ENCODE peak calls at places on chromosomes 3 and 15, in eight cellular contexts. One of them, this sample, is unnamed.

GRCh38 chr3:191762323-191762960 is 301.5 kb downstream of the PYDC2 start:
- DNase-seq in fibroblast of lung: peak
- DNase-seq in activated CD4-positive, alpha-beta T cell treated with anti-CD3 and anti-CD28 coated beads for 24 hours: no peak
- DNase-seq in GM03348: no peak
- DNase-seq in substantia nigra: no peak
- DNase-seq in heart right ventricle: no peak
- DNase-seq in esophagus muscularis mucosa: no peak
- DNase-seq in nephron progenitor cell: no peak
- DNase-seq in this sample: peak

GRCh38 chr15:57384816-57385215 is 8.5 kb downstream of the CGNL1 start:
- DNase-seq in heart right ventricle: no peak
- DNase-seq in esophagus muscularis mucosa: no peak
- DNase-seq in nephron progenitor cell: no peak
- DNase-seq in fibroblast of lung: peak
- DNase-seq in substantia nigra: no peak
- DNase-seq in GM03348: no peak
- DNase-seq in activated CD4-positive, alpha-beta T cell treated with anti-CD3 and anti-CD28 coated beads for 24 hours: no peak
- DNase-seq in this sample: peak

GRCh38 chr15:88814393-88814792 is 11.2 kb downstream of the ACAN start:
- DNase-seq in heart right ventricle: no peak
- DNase-seq in activated CD4-positive, alpha-beta T cell treated with anti-CD3 and anti-CD28 coated beads for 24 hours: no peak
- DNase-seq in esophagus muscularis mucosa: no peak
- DNase-seq in nephron progenitor cell: no peak
- DNase-seq in substantia nigra: no peak
- DNase-seq in fibroblast of lung: no peak
- DNase-seq in GM03348: no peak
- DNase-seq in this sample: no peak

GRCh38 chr3:155704041-155704440 is 40.8 kb downstream of the PLCH1 start:
- DNase-seq in esophagus muscularis mucosa: no peak
- DNase-seq in substantia nigra: no peak
- DNase-seq in fibroblast of lung: no peak
- DNase-seq in nephron progenitor cell: no peak
- DNase-seq in activated CD4-positive, alpha-beta T cell treated with anti-CD3 and anti-CD28 coated beads for 24 hours: no peak
- DNase-seq in heart right ventricle: no peak
- DNase-seq in GM03348: no peak
- DNase-seq in this sample: no peak

GRCh38 chr3:83218383-83219200 is 1457.1 kb upstream of the GBE1 start:
- DNase-seq in GM03348: peak
- DNase-seq in esophagus muscularis mucosa: no peak
- DNase-seq in nephron progenitor cell: no peak
- DNase-seq in activated CD4-positive, alpha-beta T cell treated with anti-CD3 and anti-CD28 coated beads for 24 hours: no peak
- DNase-seq in fibroblast of lung: no peak
- DNase-seq in heart right ventricle: no peak
- DNase-seq in substantia nigra: no peak
- DNase-seq in this sample: no peak

GRCh38 chr3:9750556-9751411 is 1.0 kb downstream of the OGG1 start:
- DNase-seq in nephron progenitor cell: no peak
- DNase-seq in fibroblast of lung: no peak
- DNase-seq in GM03348: peak
- DNase-seq in heart right ventricle: no peak
- DNase-seq in activated CD4-positive, alpha-beta T cell treated with anti-CD3 and anti-CD28 coated beads for 24 hours: no peak
- DNase-seq in esophagus muscularis mucosa: no peak
- DNase-seq in substantia nigra: no peak
- DNase-seq in this sample: no peak

GRCh38 chr3:33636125-33636855 is 81.8 kb downstream of the CLASP2 start:
- DNase-seq in heart right ventricle: no peak
- DNase-seq in substantia nigra: no peak
- DNase-seq in nephron progenitor cell: no peak
- DNase-seq in esophagus muscularis mucosa: no peak
- DNase-seq in fibroblast of lung: peak
- DNase-seq in activated CD4-positive, alpha-beta T cell treated with anti-CD3 and anti-CD28 coated beads for 24 hours: no peak
- DNase-seq in GM03348: peak
- DNase-seq in this sample: peak

GRCh38 chr3:4898454-4899313 is 80.6 kb upstream of the BHLHE40 start:
- DNase-seq in substantia nigra: no peak
- DNase-seq in fibroblast of lung: peak
- DNase-seq in esophagus muscularis mucosa: no peak
- DNase-seq in nephron progenitor cell: no peak
- DNase-seq in heart right ventricle: no peak
- DNase-seq in activated CD4-positive, alpha-beta T cell treated with anti-CD3 and anti-CD28 coated beads for 24 hours: no peak
- DNase-seq in GM03348: peak
- DNase-seq in this sample: no peak

GRCh38 chr3:163776753-163777152 is 1301.5 kb downstream of the SI start:
- DNase-seq in nephron progenitor cell: no peak
- DNase-seq in heart right ventricle: no peak
- DNase-seq in GM03348: no peak
- DNase-seq in activated CD4-positive, alpha-beta T cell treated with anti-CD3 and anti-CD28 coated beads for 24 hours: no peak
- DNase-seq in esophagus muscularis mucosa: no peak
- DNase-seq in fibroblast of lung: no peak
- DNase-seq in substantia nigra: no peak
- DNase-seq in this sample: no peak

GRCh38 chr3:23331141-23331935 is 128.2 kb downstream of the UBE2E2 start:
- DNase-seq in esophagus muscularis mucosa: no peak
- DNase-seq in fibroblast of lung: no peak
- DNase-seq in activated CD4-positive, alpha-beta T cell treated with anti-CD3 and anti-CD28 coated beads for 24 hours: no peak
- DNase-seq in nephron progenitor cell: no peak
- DNase-seq in substantia nigra: no peak
- DNase-seq in GM03348: no peak
- DNase-seq in heart right ventricle: no peak
- DNase-seq in this sample: no peak

GRCh38 chr3:192928720-192929119 is 11.1 kb upstream of the MB21D2 start:
- DNase-seq in esophagus muscularis mucosa: no peak
- DNase-seq in substantia nigra: no peak
- DNase-seq in activated CD4-positive, alpha-beta T cell treated with anti-CD3 and anti-CD28 coated beads for 24 hours: no peak
- DNase-seq in nephron progenitor cell: no peak
- DNase-seq in heart right ventricle: no peak
- DNase-seq in GM03348: no peak
- DNase-seq in fibroblast of lung: no peak
- DNase-seq in this sample: no peak

GRCh38 chr3:8733332-8734094 is at the start of gene CAV3:
- DNase-seq in nephron progenitor cell: no peak
- DNase-seq in fibroblast of lung: peak
- DNase-seq in heart right ventricle: peak
- DNase-seq in activated CD4-positive, alpha-beta T cell treated with anti-CD3 and anti-CD28 coated beads for 24 hours: no peak
- DNase-seq in substantia nigra: no peak
- DNase-seq in GM03348: peak
- DNase-seq in esophagus muscularis mucosa: no peak
- DNase-seq in this sample: peak

GRCh38 chr3:156483961-156484787 is 70.7 kb downstream of the SSR3 start:
- DNase-seq in nephron progenitor cell: no peak
- DNase-seq in substantia nigra: no peak
- DNase-seq in heart right ventricle: no peak
- DNase-seq in fibroblast of lung: peak
- DNase-seq in esophagus muscularis mucosa: no peak
- DNase-seq in GM03348: no peak
- DNase-seq in activated CD4-positive, alpha-beta T cell treated with anti-CD3 and anti-CD28 coated beads for 24 hours: peak
- DNase-seq in this sample: peak

GRCh38 chr3:176514297-176514696 is 683.0 kb downstream of the TBL1XR1 start:
- DNase-seq in heart right ventricle: no peak
- DNase-seq in substantia nigra: no peak
- DNase-seq in esophagus muscularis mucosa: no peak
- DNase-seq in nephron progenitor cell: peak
- DNase-seq in activated CD4-positive, alpha-beta T cell treated with anti-CD3 and anti-CD28 coated beads for 24 hours: no peak
- DNase-seq in GM03348: peak
- DNase-seq in fibroblast of lung: peak
- DNase-seq in this sample: peak

GRCh38 chr3:42682301-42683070 is 2.9 kb upstream of the KLHL40 start:
- DNase-seq in esophagus muscularis mucosa: no peak
- DNase-seq in fibroblast of lung: no peak
- DNase-seq in nephron progenitor cell: no peak
- DNase-seq in substantia nigra: no peak
- DNase-seq in GM03348: no peak
- DNase-seq in activated CD4-positive, alpha-beta T cell treated with anti-CD3 and anti-CD28 coated beads for 24 hours: no peak
- DNase-seq in heart right ventricle: no peak
- DNase-seq in this sample: no peak

GRCh38 chr3:94413721-94414106 is 350.9 kb downstream of the NSUN3 start:
- DNase-seq in nephron progenitor cell: no peak
- DNase-seq in activated CD4-positive, alpha-beta T cell treated with anti-CD3 and anti-CD28 coated beads for 24 hours: no peak
- DNase-seq in GM03348: peak
- DNase-seq in substantia nigra: no peak
- DNase-seq in esophagus muscularis mucosa: no peak
- DNase-seq in heart right ventricle: no peak
- DNase-seq in fibroblast of lung: peak
- DNase-seq in this sample: peak

GRCh38 chr15:55031732-55032131 is 165.0 kb downstream of the RSL24D1 start:
- DNase-seq in activated CD4-positive, alpha-beta T cell treated with anti-CD3 and anti-CD28 coated beads for 24 hours: no peak
- DNase-seq in heart right ventricle: no peak
- DNase-seq in esophagus muscularis mucosa: no peak
- DNase-seq in fibroblast of lung: no peak
- DNase-seq in GM03348: no peak
- DNase-seq in nephron progenitor cell: no peak
- DNase-seq in substantia nigra: no peak
- DNase-seq in this sample: no peak

GRCh38 chr15:98745650-98746374 is 97.5 kb downstream of the IGF1R start:
- DNase-seq in substantia nigra: no peak
- DNase-seq in nephron progenitor cell: no peak
- DNase-seq in fibroblast of lung: no peak
- DNase-seq in esophagus muscularis mucosa: no peak
- DNase-seq in heart right ventricle: no peak
- DNase-seq in GM03348: no peak
- DNase-seq in activated CD4-positive, alpha-beta T cell treated with anti-CD3 and anti-CD28 coated beads for 24 hours: no peak
- DNase-seq in this sample: peak

GRCh38 chr15:40333922-40334492 is 6.7 kb downstream of the CCDC9B start:
- DNase-seq in esophagus muscularis mucosa: peak
- DNase-seq in heart right ventricle: peak
- DNase-seq in activated CD4-positive, alpha-beta T cell treated with anti-CD3 and anti-CD28 coated beads for 24 hours: no peak
- DNase-seq in nephron progenitor cell: no peak
- DNase-seq in fibroblast of lung: peak
- DNase-seq in substantia nigra: peak
- DNase-seq in GM03348: peak
- DNase-seq in this sample: peak

GRCh38 chr3:9913601-9914000 is 3.3 kb upstream of the IL17RC start:
- DNase-seq in fibroblast of lung: no peak
- DNase-seq in GM03348: no peak
- DNase-seq in esophagus muscularis mucosa: no peak
- DNase-seq in activated CD4-positive, alpha-beta T cell treated with anti-CD3 and anti-CD28 coated beads for 24 hours: no peak
- DNase-seq in substantia nigra: no peak
- DNase-seq in heart right ventricle: no peak
- DNase-seq in nephron progenitor cell: no peak
- DNase-seq in this sample: no peak

GRCh38 chr3:26428992-26429391 is 193.6 kb upstream of the LRRC3B start:
- DNase-seq in fibroblast of lung: no peak
- DNase-seq in substantia nigra: no peak
- DNase-seq in nephron progenitor cell: no peak
- DNase-seq in heart right ventricle: no peak
- DNase-seq in GM03348: no peak
- DNase-seq in activated CD4-positive, alpha-beta T cell treated with anti-CD3 and anti-CD28 coated beads for 24 hours: no peak
- DNase-seq in esophagus muscularis mucosa: no peak
- DNase-seq in this sample: no peak

GRCh38 chr3:160999268-160999667 is 105.9 kb downstream of the B3GALNT1 start:
- DNase-seq in heart right ventricle: no peak
- DNase-seq in esophagus muscularis mucosa: no peak
- DNase-seq in substantia nigra: no peak
- DNase-seq in GM03348: no peak
- DNase-seq in activated CD4-positive, alpha-beta T cell treated with anti-CD3 and anti-CD28 coated beads for 24 hours: no peak
- DNase-seq in fibroblast of lung: no peak
- DNase-seq in nephron progenitor cell: no peak
- DNase-seq in this sample: no peak

GRCh38 chr3:42043116-42043796 is 47.9 kb upstream of the TRAK1 start:
- DNase-seq in activated CD4-positive, alpha-beta T cell treated with anti-CD3 and anti-CD28 coated beads for 24 hours: no peak
- DNase-seq in fibroblast of lung: peak
- DNase-seq in substantia nigra: no peak
- DNase-seq in nephron progenitor cell: peak
- DNase-seq in esophagus muscularis mucosa: no peak
- DNase-seq in GM03348: peak
- DNase-seq in heart right ventricle: peak
- DNase-seq in this sample: peak

GRCh38 chr15:60379466-60380274 is 18.1 kb downstream of the ANXA2 start:
- DNase-seq in nephron progenitor cell: no peak
- DNase-seq in heart right ventricle: no peak
- DNase-seq in esophagus muscularis mucosa: no peak
- DNase-seq in GM03348: peak
- DNase-seq in fibroblast of lung: peak
- DNase-seq in activated CD4-positive, alpha-beta T cell treated with anti-CD3 and anti-CD28 coated beads for 24 hours: no peak
- DNase-seq in substantia nigra: no peak
- DNase-seq in this sample: peak

GRCh38 chr3:149476135-149476684 is 1.7 kb downstream of the TM4SF4 start:
- DNase-seq in esophagus muscularis mucosa: no peak
- DNase-seq in heart right ventricle: no peak
- DNase-seq in substantia nigra: no peak
- DNase-seq in activated CD4-positive, alpha-beta T cell treated with anti-CD3 and anti-CD28 coated beads for 24 hours: no peak
- DNase-seq in nephron progenitor cell: no peak
- DNase-seq in fibroblast of lung: no peak
- DNase-seq in GM03348: no peak
- DNase-seq in this sample: no peak

GRCh38 chr15:91515188-91515754 is 338.2 kb upstream of the SLCO3A1 start:
- DNase-seq in activated CD4-positive, alpha-beta T cell treated with anti-CD3 and anti-CD28 coated beads for 24 hours: no peak
- DNase-seq in heart right ventricle: peak
- DNase-seq in fibroblast of lung: peak
- DNase-seq in esophagus muscularis mucosa: no peak
- DNase-seq in nephron progenitor cell: no peak
- DNase-seq in substantia nigra: no peak
- DNase-seq in GM03348: peak
- DNase-seq in this sample: peak

GRCh38 chr15:51727141-51727897 is 10.1 kb downstream of the LYSMD2 start:
- DNase-seq in activated CD4-positive, alpha-beta T cell treated with anti-CD3 and anti-CD28 coated beads for 24 hours: no peak
- DNase-seq in nephron progenitor cell: no peak
- DNase-seq in heart right ventricle: no peak
- DNase-seq in GM03348: peak
- DNase-seq in fibroblast of lung: peak
- DNase-seq in esophagus muscularis mucosa: no peak
- DNase-seq in substantia nigra: no peak
- DNase-seq in this sample: peak

GRCh38 chr3:179272385-179272784 is 21.5 kb upstream of the KCNMB3 start:
- DNase-seq in nephron progenitor cell: no peak
- DNase-seq in esophagus muscularis mucosa: no peak
- DNase-seq in activated CD4-positive, alpha-beta T cell treated with anti-CD3 and anti-CD28 coated beads for 24 hours: no peak
- DNase-seq in substantia nigra: no peak
- DNase-seq in heart right ventricle: no peak
- DNase-seq in fibroblast of lung: peak
- DNase-seq in GM03348: no peak
- DNase-seq in this sample: peak

GRCh38 chr3:99808163-99808794 is 9.4 kb upstream of the CMSS1 start:
- DNase-seq in substantia nigra: no peak
- DNase-seq in fibroblast of lung: peak
- DNase-seq in activated CD4-positive, alpha-beta T cell treated with anti-CD3 and anti-CD28 coated beads for 24 hours: peak
- DNase-seq in GM03348: peak
- DNase-seq in heart right ventricle: no peak
- DNase-seq in nephron progenitor cell: peak
- DNase-seq in esophagus muscularis mucosa: no peak
- DNase-seq in this sample: peak

GRCh38 chr3:139634236-139634635 is 43.5 kb downstream of the NMNAT3 start:
- DNase-seq in fibroblast of lung: no peak
- DNase-seq in substantia nigra: no peak
- DNase-seq in nephron progenitor cell: no peak
- DNase-seq in heart right ventricle: no peak
- DNase-seq in esophagus muscularis mucosa: peak
- DNase-seq in GM03348: no peak
- DNase-seq in activated CD4-positive, alpha-beta T cell treated with anti-CD3 and anti-CD28 coated beads for 24 hours: no peak
- DNase-seq in this sample: peak

GRCh38 chr3:178637802-178638201 is 101.6 kb downstream of the KCNMB2 start:
- DNase-seq in activated CD4-positive, alpha-beta T cell treated with anti-CD3 and anti-CD28 coated beads for 24 hours: no peak
- DNase-seq in heart right ventricle: no peak
- DNase-seq in nephron progenitor cell: no peak
- DNase-seq in esophagus muscularis mucosa: no peak
- DNase-seq in fibroblast of lung: no peak
- DNase-seq in GM03348: no peak
- DNase-seq in substantia nigra: no peak
- DNase-seq in this sample: no peak

GRCh38 chr15:46111730-46112129 is 476.9 kb downstream of the SQOR start:
- DNase-seq in activated CD4-positive, alpha-beta T cell treated with anti-CD3 and anti-CD28 coated beads for 24 hours: no peak
- DNase-seq in esophagus muscularis mucosa: no peak
- DNase-seq in fibroblast of lung: no peak
- DNase-seq in heart right ventricle: no peak
- DNase-seq in substantia nigra: no peak
- DNase-seq in nephron progenitor cell: no peak
- DNase-seq in GM03348: no peak
- DNase-seq in this sample: no peak